ENCODE peak calls at places on chromosomes 4 and X, in six cellular contexts. One of them, this sample, is unnamed.

GRCh38 chr4:93776386-93777080 is 52.0 kb upstream of the ATOH1 start:
- DNase-seq in NCI-H1105 treated with DMSO at 0.1 percent for 48 hours: no peak
- DNase-seq in left kidney: no peak
- DNase-seq in H7: no peak
- DNase-seq in Caco-2: no peak
- DNase-seq in activated CD8-positive, alpha-beta memory T cell treated with anti-CD3 and anti-CD28 coated beads for 48 hours: no peak
- DNase-seq in this sample: peak

GRCh38 chr4:63788271-63788670 is 621.0 kb downstream of the TECRL start:
- DNase-seq in NCI-H1105 treated with DMSO at 0.1 percent for 48 hours: no peak
- DNase-seq in left kidney: no peak
- DNase-seq in H7: no peak
- DNase-seq in Caco-2: no peak
- DNase-seq in activated CD8-positive, alpha-beta memory T cell treated with anti-CD3 and anti-CD28 coated beads for 48 hours: no peak
- DNase-seq in this sample: no peak

GRCh38 chr4:7041851-7042696 is 1.1 kb upstream of the TADA2B start:
- DNase-seq in NCI-H1105 treated with DMSO at 0.1 percent for 48 hours: peak
- DNase-seq in left kidney: peak
- DNase-seq in H7: peak
- DNase-seq in Caco-2: no peak
- DNase-seq in activated CD8-positive, alpha-beta memory T cell treated with anti-CD3 and anti-CD28 coated beads for 48 hours: no peak
- DNase-seq in this sample: no peak

GRCh38 chr4:910366-911091 is 21.6 kb downstream of the GAK start:
- DNase-seq in NCI-H1105 treated with DMSO at 0.1 percent for 48 hours: no peak
- DNase-seq in left kidney: no peak
- DNase-seq in H7: peak
- DNase-seq in Caco-2: no peak
- DNase-seq in activated CD8-positive, alpha-beta memory T cell treated with anti-CD3 and anti-CD28 coated beads for 48 hours: no peak
- DNase-seq in this sample: no peak

GRCh38 chr4:1792832-1793495 is at the start of gene FGFR3:
- DNase-seq in NCI-H1105 treated with DMSO at 0.1 percent for 48 hours: no peak
- DNase-seq in left kidney: peak
- DNase-seq in H7: peak
- DNase-seq in Caco-2: peak
- DNase-seq in activated CD8-positive, alpha-beta memory T cell treated with anti-CD3 and anti-CD28 coated beads for 48 hours: no peak
- DNase-seq in this sample: no peak

GRCh38 chr4:78297075-78297815 is 240.1 kb downstream of the FRAS1 start:
- DNase-seq in NCI-H1105 treated with DMSO at 0.1 percent for 48 hours: no peak
- DNase-seq in left kidney: no peak
- DNase-seq in H7: no peak
- DNase-seq in Caco-2: no peak
- DNase-seq in activated CD8-positive, alpha-beta memory T cell treated with anti-CD3 and anti-CD28 coated beads for 48 hours: no peak
- DNase-seq in this sample: no peak

GRCh38 chr4:153684182-153685073 is at the start of gene TLR2:
- DNase-seq in NCI-H1105 treated with DMSO at 0.1 percent for 48 hours: no peak
- DNase-seq in left kidney: peak
- DNase-seq in H7: peak
- DNase-seq in Caco-2: peak
- DNase-seq in activated CD8-positive, alpha-beta memory T cell treated with anti-CD3 and anti-CD28 coated beads for 48 hours: peak
- DNase-seq in this sample: peak

GRCh38 chr4:2101346-2102044 is 42.4 kb downstream of the NAT8L start:
- DNase-seq in NCI-H1105 treated with DMSO at 0.1 percent for 48 hours: no peak
- DNase-seq in left kidney: no peak
- DNase-seq in H7: no peak
- DNase-seq in Caco-2: no peak
- DNase-seq in activated CD8-positive, alpha-beta memory T cell treated with anti-CD3 and anti-CD28 coated beads for 48 hours: no peak
- DNase-seq in this sample: no peak

GRCh38 chrX:17854069-17854468 is 7.0 kb downstream of the RAI2 start:
- DNase-seq in NCI-H1105 treated with DMSO at 0.1 percent for 48 hours: no peak
- DNase-seq in left kidney: no peak
- DNase-seq in H7: no peak
- DNase-seq in Caco-2: no peak
- DNase-seq in activated CD8-positive, alpha-beta memory T cell treated with anti-CD3 and anti-CD28 coated beads for 48 hours: no peak
- DNase-seq in this sample: no peak

GRCh38 chr4:24544208-24544607 is 40.1 kb downstream of the DHX15 start:
- DNase-seq in NCI-H1105 treated with DMSO at 0.1 percent for 48 hours: no peak
- DNase-seq in left kidney: no peak
- DNase-seq in H7: no peak
- DNase-seq in Caco-2: no peak
- DNase-seq in activated CD8-positive, alpha-beta memory T cell treated with anti-CD3 and anti-CD28 coated beads for 48 hours: no peak
- DNase-seq in this sample: no peak

GRCh38 chrX:137313627-137314026 is 252.3 kb upstream of the ZIC3 start:
- DNase-seq in NCI-H1105 treated with DMSO at 0.1 percent for 48 hours: no peak
- DNase-seq in left kidney: no peak
- DNase-seq in H7: no peak
- DNase-seq in Caco-2: no peak
- DNase-seq in activated CD8-positive, alpha-beta memory T cell treated with anti-CD3 and anti-CD28 coated beads for 48 hours: no peak
- DNase-seq in this sample: no peak

GRCh38 chr4:184785813-184786212 is 40.0 kb downstream of the ACSL1 start:
- DNase-seq in NCI-H1105 treated with DMSO at 0.1 percent for 48 hours: no peak
- DNase-seq in left kidney: no peak
- DNase-seq in H7: no peak
- DNase-seq in Caco-2: no peak
- DNase-seq in activated CD8-positive, alpha-beta memory T cell treated with anti-CD3 and anti-CD28 coated beads for 48 hours: no peak
- DNase-seq in this sample: no peak

GRCh38 chr4:147526272-147526654 is 45.4 kb downstream of the EDNRA start:
- DNase-seq in NCI-H1105 treated with DMSO at 0.1 percent for 48 hours: no peak
- DNase-seq in left kidney: no peak
- DNase-seq in H7: peak
- DNase-seq in Caco-2: no peak
- DNase-seq in activated CD8-positive, alpha-beta memory T cell treated with anti-CD3 and anti-CD28 coated beads for 48 hours: no peak
- DNase-seq in this sample: no peak

GRCh38 chr4:38733663-38734062 is 49.1 kb downstream of the TLR10 start:
- DNase-seq in NCI-H1105 treated with DMSO at 0.1 percent for 48 hours: no peak
- DNase-seq in left kidney: no peak
- DNase-seq in H7: no peak
- DNase-seq in Caco-2: no peak
- DNase-seq in activated CD8-positive, alpha-beta memory T cell treated with anti-CD3 and anti-CD28 coated beads for 48 hours: no peak
- DNase-seq in this sample: no peak

GRCh38 chr4:66160606-66161005 is 490.3 kb upstream of the EPHA5 start:
- DNase-seq in NCI-H1105 treated with DMSO at 0.1 percent for 48 hours: no peak
- DNase-seq in left kidney: no peak
- DNase-seq in H7: no peak
- DNase-seq in Caco-2: no peak
- DNase-seq in activated CD8-positive, alpha-beta memory T cell treated with anti-CD3 and anti-CD28 coated beads for 48 hours: no peak
- DNase-seq in this sample: no peak

GRCh38 chr4:55378617-55379467 is 16.9 kb upstream of the TMEM165 start:
- DNase-seq in NCI-H1105 treated with DMSO at 0.1 percent for 48 hours: no peak
- DNase-seq in left kidney: no peak
- DNase-seq in H7: no peak
- DNase-seq in Caco-2: no peak
- DNase-seq in activated CD8-positive, alpha-beta memory T cell treated with anti-CD3 and anti-CD28 coated beads for 48 hours: no peak
- DNase-seq in this sample: no peak

GRCh38 chr4:183485411-183486160 is 19.3 kb upstream of the ING2 start:
- DNase-seq in NCI-H1105 treated with DMSO at 0.1 percent for 48 hours: no peak
- DNase-seq in left kidney: no peak
- DNase-seq in H7: no peak
- DNase-seq in Caco-2: no peak
- DNase-seq in activated CD8-positive, alpha-beta memory T cell treated with anti-CD3 and anti-CD28 coated beads for 48 hours: no peak
- DNase-seq in this sample: no peak

GRCh38 chr4:173214661-173215060 is 46.0 kb downstream of the GALNT7 start:
- DNase-seq in NCI-H1105 treated with DMSO at 0.1 percent for 48 hours: peak
- DNase-seq in left kidney: no peak
- DNase-seq in H7: no peak
- DNase-seq in Caco-2: no peak
- DNase-seq in activated CD8-positive, alpha-beta memory T cell treated with anti-CD3 and anti-CD28 coated beads for 48 hours: no peak
- DNase-seq in this sample: no peak

GRCh38 chrX:41559235-41559634 is 112.1 kb downstream of the NYX start:
- DNase-seq in NCI-H1105 treated with DMSO at 0.1 percent for 48 hours: no peak
- DNase-seq in left kidney: no peak
- DNase-seq in H7: no peak
- DNase-seq in Caco-2: no peak
- DNase-seq in activated CD8-positive, alpha-beta memory T cell treated with anti-CD3 and anti-CD28 coated beads for 48 hours: no peak
- DNase-seq in this sample: no peak

GRCh38 chrX:64204701-64205440 is 637 bp downstream of the AMER1 start:
- DNase-seq in NCI-H1105 treated with DMSO at 0.1 percent for 48 hours: peak
- DNase-seq in left kidney: peak
- DNase-seq in H7: peak
- DNase-seq in Caco-2: peak
- DNase-seq in activated CD8-positive, alpha-beta memory T cell treated with anti-CD3 and anti-CD28 coated beads for 48 hours: no peak
- DNase-seq in this sample: peak

GRCh38 chr4:5863461-5864113 is 29.3 kb downstream of the CRMP1 start:
- DNase-seq in NCI-H1105 treated with DMSO at 0.1 percent for 48 hours: no peak
- DNase-seq in left kidney: no peak
- DNase-seq in H7: no peak
- DNase-seq in Caco-2: no peak
- DNase-seq in activated CD8-positive, alpha-beta memory T cell treated with anti-CD3 and anti-CD28 coated beads for 48 hours: peak
- DNase-seq in this sample: peak